ENCODE peak calls at places on chromosome 21, in nine cellular contexts. S is WERI-Rb-1; J is heart right ventricle; X is glutamatergic neuron; P is CD4-positive, alpha-beta T cell; O is fibroblast of villous mesenchyme; Q is AG09319; G is HFFc6; U is AG04450. A is an unnamed sample.

GRCh38 chr21:45944601-45945000 is 37.0 kb upstream of the COL6A1 start:
- DNase-seq in P (no peak), J (no peak), X (no peak), U (no peak), S (no peak), O (no peak), G (no peak), Q (no peak), A (no peak)

GRCh38 chr21:28516011-28516410 is 476.7 kb downstream of the LTN1 start:
- DNase-seq in S (no peak), O (no peak), J (no peak), P (no peak), Q (no peak), X (no peak), G (no peak), U (no peak), A (no peak)

GRCh38 chr21:29649370-29649963 is 290.3 kb downstream of the GRIK1 start:
- DNase-seq in X (peak; percentile 56), O (peak; percentile 24), S (peak; percentile 94), G (no peak), J (no peak), P (no peak), Q (no peak), U (no peak), A (no peak)

GRCh38 chr21:16124397-16125130 is 394.8 kb downstream of the USP25 start:
- DNase-seq in S (no peak), O (peak; percentile 87), J (no peak), P (no peak), Q (peak; percentile 55), X (no peak), G (peak; percentile 82), U (peak; percentile 51), A (no peak)

GRCh38 chr21:27196651-27197050 is 229.8 kb upstream of the ADAMTS5 start:
- DNase-seq in P (no peak), G (no peak), O (peak; percentile 72), U (no peak), Q (no peak), J (no peak), S (no peak), X (no peak), A (no peak)

GRCh38 chr21:21973806-21974205 is 975.6 kb downstream of the NCAM2 start:
- DNase-seq in J (no peak), G (no peak), S (no peak), X (no peak), P (no peak), U (no peak), O (no peak), Q (no peak), A (no peak)

GRCh38 chr21:31537872-31538576 is 121.5 kb upstream of the SOD1 start:
- DNase-seq in Q (no peak), O (no peak), S (peak; percentile 58), U (no peak), X (peak; percentile 34), J (no peak), G (no peak), P (no peak), A (peak; percentile 45)

GRCh38 chr21:35658242-35658641 is 402.1 kb downstream of the SETD4 start:
- DNase-seq in U (peak; percentile 69), J (no peak), S (no peak), Q (peak; percentile 49), G (peak; percentile 87), O (peak; percentile 53), X (no peak), P (no peak), A (no peak)

GRCh38 chr21:41576010-41576615 is 68.2 kb upstream of the TMPRSS2 start:
- DNase-seq in P (no peak), Q (no peak), O (no peak), J (no peak), S (no peak), X (no peak), U (no peak), G (no peak), A (no peak)

GRCh38 chr21:15421521-15421920 is 308.3 kb upstream of the USP25 start:
- DNase-seq in P (no peak), U (no peak), Q (no peak), X (no peak), O (no peak), J (no peak), G (no peak), S (no peak), A (no peak)

GRCh38 chr21:29335720-29336119 is 37.0 kb downstream of the BACH1 start:
- DNase-seq in S (no peak), G (no peak), U (no peak), X (no peak), O (no peak), Q (no peak), J (no peak), P (no peak), A (no peak)

GRCh38 chr21:27498025-27498424 is 531.1 kb upstream of the ADAMTS5 start:
- DNase-seq in J (no peak), P (no peak), G (no peak), X (no peak), O (no peak), Q (no peak), U (no peak), S (no peak), A (no peak)

GRCh38 chr21:37458669-37459276 is 92.2 kb downstream of the DYRK1A start:
- DNase-seq in S (no peak), X (no peak), O (no peak), J (no peak), P (no peak), Q (no peak), G (no peak), U (no peak), A (no peak)

GRCh38 chr21:26943916-26944315 is 23.0 kb downstream of the ADAMTS5 start:
- DNase-seq in O (no peak), X (no peak), Q (no peak), G (no peak), S (no peak), J (no peak), P (no peak), U (no peak), A (no peak)

GRCh38 chr21:35237287-35237686 is 188.2 kb upstream of the RUNX1 start:
- DNase-seq in U (no peak), S (no peak), J (no peak), X (no peak), Q (no peak), G (no peak), O (no peak), P (no peak), A (no peak)

GRCh38 chr21:26850116-26850643 is 5.0 kb upstream of the ADAMTS1 start:
- DNase-seq in O (peak; percentile 67), G (peak; percentile 48), J (no peak), X (no peak), Q (no peak), U (no peak), P (no peak), S (no peak), A (no peak)

GRCh38 chr21:15406791-15407190 is 323.0 kb upstream of the USP25 start:
- DNase-seq in P (no peak), U (no peak), Q (no peak), G (no peak), S (no peak), O (no peak), J (no peak), X (no peak), A (no peak)

GRCh38 chr21:28752131-28752530 is 240.5 kb downstream of the LTN1 start:
- DNase-seq in Q (no peak), U (no peak), O (no peak), G (peak; percentile 32), P (no peak), S (no peak), X (no peak), J (no peak), A (no peak)

GRCh38 chr21:40466893-40467483 is 380.0 kb downstream of the DSCAM start:
- DNase-seq in J (no peak), G (peak; percentile 23), U (no peak), O (no peak), S (peak; percentile 14), Q (no peak), X (no peak), P (no peak), A (peak; percentile 13)
- TF ChIP-seq CTCF in J (no peak), G (peak; percentile 81), U (peak; percentile 9), O (no peak), S (no peak), Q (peak; percentile 15), X (peak; percentile 67), P (no peak), A (no peak)

GRCh38 chr21:44762221-44763049 is 39.2 kb downstream of the UBE2G2 start:
- DNase-seq in S (peak; percentile 7), Q (no peak), X (no peak), J (no peak), P (no peak), G (no peak), O (no peak), U (no peak), A (no peak)

GRCh38 chr21:44760376-44760775 is 41.2 kb downstream of the UBE2G2 start:
- DNase-seq in P (no peak), Q (no peak), X (no peak), J (no peak), O (no peak), G (no peak), U (no peak), S (peak; percentile 6), A (no peak)

GRCh38 chr21:44759628-44760285 is 41.9 kb downstream of the UBE2G2 start:
- DNase-seq in J (no peak), S (peak; percentile 6), O (no peak), G (no peak), P (no peak), U (no peak), Q (no peak), X (no peak), A (no peak)

GRCh38 chr21:44761747-44762208 is 39.8 kb downstream of the UBE2G2 start:
- DNase-seq in G (no peak), Q (no peak), P (no peak), O (no peak), U (no peak), J (no peak), X (no peak), S (peak; percentile 11), A (no peak)

GRCh38 chr21:44761011-44761729 is 40.5 kb downstream of the UBE2G2 start:
- DNase-seq in O (no peak), J (no peak), Q (no peak), S (peak; percentile 75), G (no peak), X (no peak), U (no peak), P (no peak), A (peak; percentile 15)
- TF ChIP-seq CTCF in O (peak; percentile 22), J (no peak), Q (peak; percentile 3), S (peak; percentile 81), G (peak; percentile 55), X (peak; percentile 32), U (peak; percentile 29), P (peak; percentile 30), A (peak; percentile 53)

GRCh38 chr21:25561668-25562641 is 45.3 kb downstream of the MRPL39 start:
- DNase-seq in G (peak; percentile 65), S (no peak), O (peak; percentile 60), U (peak; percentile 27), X (peak; percentile 62), P (peak; percentile 37), Q (peak; percentile 23), J (peak; percentile 44), A (peak; percentile 90)
- TF ChIP-seq CTCF in G (peak; percentile 57), S (no peak), O (peak; percentile 37), U (peak; percentile 47), X (no peak), P (no peak), Q (peak; percentile 36), J (no peak), A (no peak)

DNA sequence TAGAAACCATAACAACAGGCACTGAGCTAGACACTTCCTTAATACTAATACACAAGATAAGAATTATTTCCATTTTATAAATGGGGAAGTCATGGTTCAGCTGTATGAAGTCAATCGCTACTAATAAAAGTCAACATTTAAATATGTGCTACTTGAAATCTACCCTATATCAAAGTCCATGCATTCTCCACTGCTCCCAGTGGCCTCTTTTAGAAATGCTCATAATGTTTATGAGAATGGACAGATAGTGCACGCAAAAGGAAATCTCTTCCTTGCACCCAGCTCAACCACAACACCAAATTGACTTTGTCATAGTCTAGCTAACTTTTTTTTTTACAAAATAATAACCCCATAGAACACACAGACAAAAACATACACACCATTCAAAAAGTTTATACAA is 281.7 kb upstream of the CXADR start:
- DNase-seq in Q (no peak), U (no peak), X (no peak), J (no peak), O (no peak), S (no peak), G (no peak), P (no peak), A (no peak)
- TF ChIP-seq CTCF in Q (no peak), U (no peak), X (no peak), J (no peak), O (no peak), S (no peak), G (no peak), P (no peak), A (no peak)

A was measured in activated CD8-positive, alpha-beta T cell treated with anti-CD3 and anti-CD28 coated beads for 36 hours.